ENCODE peak calls at places on chromosome 17, in seven cellular contexts. One of them, this sample, is unnamed.

GRCh38 chr17:81813371-81813684 is 9.4 kb downstream of the GCGR start:
- DNase-seq in GM10248: no peak
- DNase-seq in mammary epithelial cell: no peak
- DNase-seq in bronchial epithelial cell: no peak
- DNase-seq in H9: no peak
- DNase-seq in left ventricle myocardium inferior: no peak
- DNase-seq in mesothelial cell of epicardium: no peak
- DNase-seq in this sample: no peak

GRCh38 chr17:74190807-74191206 is 12.7 kb upstream of the RPL38 start:
- DNase-seq in GM10248: no peak
- DNase-seq in mammary epithelial cell: no peak
- DNase-seq in bronchial epithelial cell: no peak
- DNase-seq in H9: peak
- DNase-seq in left ventricle myocardium inferior: no peak
- DNase-seq in mesothelial cell of epicardium: no peak
- DNase-seq in this sample: no peak

GRCh38 chr17:80892019-80892855 is 99.4 kb upstream of the CHMP6 start:
- DNase-seq in GM10248: peak
- DNase-seq in mammary epithelial cell: peak
- DNase-seq in bronchial epithelial cell: peak
- DNase-seq in H9: no peak
- DNase-seq in left ventricle myocardium inferior: peak
- DNase-seq in mesothelial cell of epicardium: no peak
- DNase-seq in this sample: peak

GRCh38 chr17:35726609-35727460 is 4.6 kb upstream of the RASL10B start:
- DNase-seq in GM10248: no peak
- DNase-seq in mammary epithelial cell: peak
- DNase-seq in bronchial epithelial cell: peak
- DNase-seq in H9: peak
- DNase-seq in left ventricle myocardium inferior: peak
- DNase-seq in mesothelial cell of epicardium: peak
- DNase-seq in this sample: no peak

GRCh38 chr17:17789828-17790672 is 46.7 kb downstream of the SREBF1 start:
- DNase-seq in GM10248: no peak
- DNase-seq in mammary epithelial cell: no peak
- DNase-seq in bronchial epithelial cell: no peak
- DNase-seq in H9: no peak
- DNase-seq in left ventricle myocardium inferior: no peak
- DNase-seq in mesothelial cell of epicardium: no peak
- DNase-seq in this sample: no peak

GRCh38 chr17:27157898-27158297 is 136.0 kb upstream of the WSB1 start:
- DNase-seq in GM10248: no peak
- DNase-seq in mammary epithelial cell: no peak
- DNase-seq in bronchial epithelial cell: no peak
- DNase-seq in H9: no peak
- DNase-seq in left ventricle myocardium inferior: no peak
- DNase-seq in mesothelial cell of epicardium: no peak
- DNase-seq in this sample: no peak

GRCh38 chr17:34990921-34991365 is 10.6 kb downstream of the LIG3 start:
- DNase-seq in GM10248: no peak
- DNase-seq in mammary epithelial cell: no peak
- DNase-seq in bronchial epithelial cell: no peak
- DNase-seq in H9: no peak
- DNase-seq in left ventricle myocardium inferior: no peak
- DNase-seq in mesothelial cell of epicardium: no peak
- DNase-seq in this sample: no peak

GRCh38 chr17:19304209-19304608 is 58.3 kb downstream of the B9D1 start:
- DNase-seq in GM10248: no peak
- DNase-seq in mammary epithelial cell: no peak
- DNase-seq in bronchial epithelial cell: peak
- DNase-seq in H9: no peak
- DNase-seq in left ventricle myocardium inferior: peak
- DNase-seq in mesothelial cell of epicardium: no peak
- DNase-seq in this sample: no peak

GRCh38 chr17:35537569-35538209 is at the start of gene SLFN12L:
- DNase-seq in GM10248: peak
- DNase-seq in mammary epithelial cell: no peak
- DNase-seq in bronchial epithelial cell: no peak
- DNase-seq in H9: no peak
- DNase-seq in left ventricle myocardium inferior: no peak
- DNase-seq in mesothelial cell of epicardium: no peak
- DNase-seq in this sample: no peak

GRCh38 chr17:9360610-9361571 is 214.7 kb downstream of the STX8 start:
- DNase-seq in GM10248: no peak
- DNase-seq in mammary epithelial cell: peak
- DNase-seq in bronchial epithelial cell: peak
- DNase-seq in H9: no peak
- DNase-seq in left ventricle myocardium inferior: no peak
- DNase-seq in mesothelial cell of epicardium: no peak
- DNase-seq in this sample: no peak

GRCh38 chr17:80068301-80069160 is 32.1 kb downstream of the CCDC40 start:
- DNase-seq in GM10248: no peak
- DNase-seq in mammary epithelial cell: peak
- DNase-seq in bronchial epithelial cell: no peak
- DNase-seq in H9: no peak
- DNase-seq in left ventricle myocardium inferior: no peak
- DNase-seq in mesothelial cell of epicardium: no peak
- DNase-seq in this sample: no peak

GRCh38 chr17:39462644-39463375 is 1.5 kb downstream of the CDK12 start:
- DNase-seq in GM10248: no peak
- DNase-seq in mammary epithelial cell: peak
- DNase-seq in bronchial epithelial cell: peak
- DNase-seq in H9: no peak
- DNase-seq in left ventricle myocardium inferior: no peak
- DNase-seq in mesothelial cell of epicardium: no peak
- DNase-seq in this sample: no peak

GRCh38 chr17:8892338-8892690 is 24.8 kb upstream of the PIK3R6 start:
- DNase-seq in GM10248: peak
- DNase-seq in mammary epithelial cell: no peak
- DNase-seq in bronchial epithelial cell: no peak
- DNase-seq in H9: no peak
- DNase-seq in left ventricle myocardium inferior: no peak
- DNase-seq in mesothelial cell of epicardium: no peak
- DNase-seq in this sample: peak

GRCh38 chr17:9346296-9346926 is 229.2 kb downstream of the STX8 start:
- DNase-seq in GM10248: no peak
- DNase-seq in mammary epithelial cell: no peak
- DNase-seq in bronchial epithelial cell: no peak
- DNase-seq in H9: no peak
- DNase-seq in left ventricle myocardium inferior: no peak
- DNase-seq in mesothelial cell of epicardium: no peak
- DNase-seq in this sample: no peak

GRCh38 chr17:59093702-59094231 is 12.9 kb downstream of the TRIM37 start:
- DNase-seq in GM10248: no peak
- DNase-seq in mammary epithelial cell: peak
- DNase-seq in bronchial epithelial cell: peak
- DNase-seq in H9: no peak
- DNase-seq in left ventricle myocardium inferior: peak
- DNase-seq in mesothelial cell of epicardium: no peak
- DNase-seq in this sample: no peak

GRCh38 chr17:44351961-44352921 is 7.1 kb downstream of the GRN start:
- DNase-seq in GM10248: no peak
- DNase-seq in mammary epithelial cell: no peak
- DNase-seq in bronchial epithelial cell: no peak
- DNase-seq in H9: peak
- DNase-seq in left ventricle myocardium inferior: no peak
- DNase-seq in mesothelial cell of epicardium: no peak
- DNase-seq in this sample: no peak

GRCh38 chr17:46876926-46877325 is 25.5 kb downstream of the WNT9B start:
- DNase-seq in GM10248: no peak
- DNase-seq in mammary epithelial cell: no peak
- DNase-seq in bronchial epithelial cell: no peak
- DNase-seq in H9: no peak
- DNase-seq in left ventricle myocardium inferior: no peak
- DNase-seq in mesothelial cell of epicardium: no peak
- DNase-seq in this sample: no peak

GRCh38 chr17:39722965-39723848 is 7.1 kb downstream of the MIEN1 start:
- DNase-seq in GM10248: no peak
- DNase-seq in mammary epithelial cell: no peak
- DNase-seq in bronchial epithelial cell: no peak
- DNase-seq in H9: peak
- DNase-seq in left ventricle myocardium inferior: no peak
- DNase-seq in mesothelial cell of epicardium: no peak
- DNase-seq in this sample: no peak

GRCh38 chr17:19386276-19386863 is 620 bp downstream of the MFAP4 start:
- DNase-seq in GM10248: no peak
- DNase-seq in mammary epithelial cell: peak
- DNase-seq in bronchial epithelial cell: peak
- DNase-seq in H9: no peak
- DNase-seq in left ventricle myocardium inferior: peak
- DNase-seq in mesothelial cell of epicardium: no peak
- DNase-seq in this sample: no peak

GRCh38 chr17:37068266-37068665 is 119.5 kb downstream of the AATF start:
- DNase-seq in GM10248: no peak
- DNase-seq in mammary epithelial cell: no peak
- DNase-seq in bronchial epithelial cell: no peak
- DNase-seq in H9: no peak
- DNase-seq in left ventricle myocardium inferior: no peak
- DNase-seq in mesothelial cell of epicardium: no peak
- DNase-seq in this sample: no peak

GRCh38 chr17:27318633-27319032 is 24.7 kb downstream of the WSB1 start:
- DNase-seq in GM10248: no peak
- DNase-seq in mammary epithelial cell: no peak
- DNase-seq in bronchial epithelial cell: no peak
- DNase-seq in H9: peak
- DNase-seq in left ventricle myocardium inferior: no peak
- DNase-seq in mesothelial cell of epicardium: no peak
- DNase-seq in this sample: no peak

GRCh38 chr17:73211745-73212144 is 18.9 kb downstream of the COG1 start:
- DNase-seq in GM10248: no peak
- DNase-seq in mammary epithelial cell: no peak
- DNase-seq in bronchial epithelial cell: no peak
- DNase-seq in H9: no peak
- DNase-seq in left ventricle myocardium inferior: no peak
- DNase-seq in mesothelial cell of epicardium: no peak
- DNase-seq in this sample: no peak

GRCh38 chr17:38970128-38970527 is 2.9 kb upstream of the FBXO47 start:
- DNase-seq in GM10248: no peak
- DNase-seq in mammary epithelial cell: no peak
- DNase-seq in bronchial epithelial cell: no peak
- DNase-seq in H9: no peak
- DNase-seq in left ventricle myocardium inferior: no peak
- DNase-seq in mesothelial cell of epicardium: no peak
- DNase-seq in this sample: no peak

GRCh38 chr17:14302421-14303099 is 1.7 kb downstream of the HS3ST3B1 start:
- DNase-seq in GM10248: peak
- DNase-seq in mammary epithelial cell: peak
- DNase-seq in bronchial epithelial cell: peak
- DNase-seq in H9: peak
- DNase-seq in left ventricle myocardium inferior: peak
- DNase-seq in mesothelial cell of epicardium: peak
- DNase-seq in this sample: peak
- TF ChIP-seq CTCF in GM10248: peak
- TF ChIP-seq CTCF in mammary epithelial cell: peak
- TF ChIP-seq CTCF in bronchial epithelial cell: peak
- TF ChIP-seq CTCF in H9: peak
- TF ChIP-seq CTCF in left ventricle myocardium inferior: peak
- TF ChIP-seq CTCF in mesothelial cell of epicardium: peak
- TF ChIP-seq CTCF in this sample: peak

GRCh38 chr17:50507871-50508572 is at the start of gene MYCBPAP:
- DNase-seq in GM10248: peak
- DNase-seq in mammary epithelial cell: no peak
- DNase-seq in bronchial epithelial cell: no peak
- DNase-seq in H9: peak
- DNase-seq in left ventricle myocardium inferior: peak
- DNase-seq in mesothelial cell of epicardium: peak
- DNase-seq in this sample: peak
- TF ChIP-seq CTCF in GM10248: peak
- TF ChIP-seq CTCF in mammary epithelial cell: no peak
- TF ChIP-seq CTCF in bronchial epithelial cell: peak
- TF ChIP-seq CTCF in H9: peak
- TF ChIP-seq CTCF in left ventricle myocardium inferior: peak
- TF ChIP-seq CTCF in mesothelial cell of epicardium: no peak
- TF ChIP-seq CTCF in this sample: no peak

DNA sequence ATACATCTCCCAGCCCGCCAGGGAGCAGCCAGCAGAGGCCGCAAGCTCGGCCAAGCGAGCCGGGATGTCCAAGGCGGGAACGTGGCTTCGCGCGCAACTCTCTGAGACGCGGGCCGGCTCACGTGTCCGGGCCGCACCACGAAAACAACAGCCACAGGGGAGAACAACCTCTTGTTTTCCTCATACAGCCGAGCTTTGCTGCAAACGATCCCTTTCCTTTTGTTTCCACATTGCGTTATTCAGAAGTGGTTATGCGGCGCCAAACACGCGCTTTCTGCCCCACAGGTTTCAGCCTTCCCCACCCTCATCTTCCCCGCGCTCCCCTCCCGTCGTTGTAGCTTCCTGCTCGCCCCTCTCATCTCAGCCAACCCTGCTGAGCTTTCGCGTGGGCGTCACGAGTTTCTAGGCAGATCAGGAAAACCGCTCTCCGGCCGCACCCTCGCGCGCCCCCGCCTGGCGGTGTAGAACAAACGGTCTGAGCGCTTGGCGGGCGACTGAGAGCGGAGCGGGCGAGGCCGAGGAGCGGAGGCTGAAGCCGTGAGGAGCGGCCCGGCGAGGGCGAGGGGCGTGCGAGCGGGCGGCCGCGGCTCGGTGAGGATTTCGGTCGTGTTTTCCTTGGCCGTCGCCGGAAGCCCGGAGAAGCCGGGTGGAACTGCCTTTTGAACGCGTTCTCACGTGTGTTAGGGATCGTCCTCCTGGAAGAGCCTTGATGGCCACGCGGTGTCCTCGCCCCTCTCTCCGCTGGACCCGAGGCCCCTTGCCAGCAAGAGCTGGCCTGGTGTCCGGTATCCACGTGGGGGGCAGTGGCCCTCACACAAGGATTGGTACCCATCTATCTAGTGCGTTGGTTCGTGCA is 6.6 kb upstream of the SMARCD2 start:
- DNase-seq in GM10248: peak
- DNase-seq in mammary epithelial cell: peak
- DNase-seq in bronchial epithelial cell: peak
- DNase-seq in H9: peak
- DNase-seq in left ventricle myocardium inferior: peak
- DNase-seq in mesothelial cell of epicardium: peak
- DNase-seq in this sample: peak
- TF ChIP-seq CTCF in GM10248: peak
- TF ChIP-seq CTCF in mammary epithelial cell: peak
- TF ChIP-seq CTCF in bronchial epithelial cell: peak
- TF ChIP-seq CTCF in H9: peak
- TF ChIP-seq CTCF in left ventricle myocardium inferior: peak
- TF ChIP-seq CTCF in mesothelial cell of epicardium: peak
- TF ChIP-seq CTCF in this sample: peak

DNA sequence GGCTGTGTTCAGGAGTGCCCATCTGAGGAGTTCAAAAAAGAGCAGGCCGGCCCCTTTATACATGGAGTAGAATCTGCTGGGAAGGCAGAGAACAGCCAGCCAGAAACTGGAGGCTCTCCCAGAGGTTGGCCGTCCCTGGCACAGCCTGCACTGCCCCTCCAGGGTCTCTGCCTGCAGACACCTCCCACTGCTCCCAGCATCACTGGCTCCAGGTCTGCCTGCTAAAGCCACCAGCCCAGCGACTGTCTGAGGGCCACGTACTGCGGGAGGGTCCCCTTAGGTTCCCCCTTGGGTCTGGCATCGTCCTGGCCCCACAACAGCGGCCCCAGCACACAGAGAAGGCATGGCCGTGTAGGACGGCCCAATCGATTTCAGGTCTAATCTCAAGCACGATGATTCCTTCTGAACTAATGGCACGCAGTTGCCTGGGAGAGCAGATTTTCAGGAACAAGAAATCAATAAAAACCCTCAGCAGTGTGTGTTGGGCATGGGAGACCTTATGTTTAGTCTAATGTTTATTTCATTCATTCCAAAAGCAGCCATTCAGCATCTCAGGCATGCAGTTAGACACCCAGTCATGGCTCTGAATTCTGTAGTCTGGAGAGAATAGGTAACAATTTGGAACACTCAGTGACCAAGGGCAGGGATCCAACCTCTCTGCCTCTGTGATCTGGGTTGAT is 95.6 kb downstream of the PGS1 start:
- DNase-seq in GM10248: no peak
- DNase-seq in mammary epithelial cell: no peak
- DNase-seq in bronchial epithelial cell: no peak
- DNase-seq in H9: no peak
- DNase-seq in left ventricle myocardium inferior: no peak
- DNase-seq in mesothelial cell of epicardium: no peak
- DNase-seq in this sample: no peak
- TF ChIP-seq CTCF in GM10248: no peak
- TF ChIP-seq CTCF in mammary epithelial cell: no peak
- TF ChIP-seq CTCF in bronchial epithelial cell: no peak
- TF ChIP-seq CTCF in H9: no peak
- TF ChIP-seq CTCF in left ventricle myocardium inferior: no peak
- TF ChIP-seq CTCF in mesothelial cell of epicardium: no peak
- TF ChIP-seq CTCF in this sample: no peak